ENCODE peak calls at places on chromosomes 13 and 19, in four cellular contexts. F, P, U and K are unnamed samples.

GRCh38 chr13:97319088-97319487 is 97.0 kb downstream of the MBNL2 start:
- DNase-seq in U (no peak), F (no peak), P (no peak), K (no peak)

GRCh38 chr13:77979721-77980377 is 61.2 kb upstream of the EDNRB start:
- DNase-seq in U (no peak), F (no peak), P (no peak), K (no peak)

GRCh38 chr13:93233997-93234416 is 7.4 kb downstream of the GPC6 start:
- DNase-seq in P (no peak), F (no peak), U (no peak), K (no peak)

GRCh38 chr19:30362156-30362754 is 9.9 kb upstream of the ZNF536 start:
- DNase-seq in F (no peak), P (no peak), U (no peak), K (no peak)

GRCh38 chr19:56080669-56081401 is 40.3 kb downstream of the ZNF787 start:
- DNase-seq in U (peak; percentile 38), F (peak; percentile 57), P (peak; percentile 77), K (peak; percentile 88)

GRCh38 chr19:55255618-55256423 is 3.0 kb downstream of the PPP6R1 start:
- DNase-seq in F (no peak), U (peak; percentile 39), P (peak; percentile 51), K (no peak)

GRCh38 chr13:61414136-61414535 is 1.5 kb downstream of the PCDH20 start:
- DNase-seq in F (no peak), U (no peak), P (no peak), K (no peak)

GRCh38 chr13:101492251-101492910 is 39.9 kb downstream of the ITGBL1 start:
- DNase-seq in P (no peak), F (no peak), U (no peak), K (no peak)

GRCh38 chr19:4580961-4581380 is 21.5 kb upstream of the SEMA6B start:
- DNase-seq in U (no peak), F (no peak), P (no peak), K (no peak)

GRCh38 chr19:624433-625109 is 8.8 kb downstream of the POLRMT start:
- DNase-seq in F (no peak), P (no peak), U (no peak), K (no peak)
- TF ChIP-seq POLR2AphosphoS5 in F (no peak), P (no peak), U (no peak), K (no peak)

GRCh38 chr13:99528547-99528946 is 27.3 kb downstream of the TM9SF2 start:
- DNase-seq in F (no peak), U (no peak), P (no peak), K (peak; percentile 21)
- TF ChIP-seq SPI1 in F (no peak), U (no peak), P (no peak), K (no peak)

GRCh38 chr19:37907735-37908066 is 693 bp downstream of the SIPA1L3 start:
- DNase-seq in P (peak; percentile 33), U (no peak), F (no peak), K (no peak)

GRCh38 chr19:37909661-37910199 is 2.7 kb downstream of the SIPA1L3 start:
- DNase-seq in P (no peak), F (no peak), U (no peak), K (no peak)

GRCh38 chr19:37906868-37907734 is at the start of gene SIPA1L3:
- DNase-seq in U (peak; percentile 83), P (peak; percentile 86), F (peak; percentile 82), K (peak; percentile 84)

GRCh38 chr19:37903096-37903495 is 3.3 kb downstream of the WDR87 start:
- DNase-seq in U (no peak), F (no peak), P (no peak), K (no peak)

DNA sequence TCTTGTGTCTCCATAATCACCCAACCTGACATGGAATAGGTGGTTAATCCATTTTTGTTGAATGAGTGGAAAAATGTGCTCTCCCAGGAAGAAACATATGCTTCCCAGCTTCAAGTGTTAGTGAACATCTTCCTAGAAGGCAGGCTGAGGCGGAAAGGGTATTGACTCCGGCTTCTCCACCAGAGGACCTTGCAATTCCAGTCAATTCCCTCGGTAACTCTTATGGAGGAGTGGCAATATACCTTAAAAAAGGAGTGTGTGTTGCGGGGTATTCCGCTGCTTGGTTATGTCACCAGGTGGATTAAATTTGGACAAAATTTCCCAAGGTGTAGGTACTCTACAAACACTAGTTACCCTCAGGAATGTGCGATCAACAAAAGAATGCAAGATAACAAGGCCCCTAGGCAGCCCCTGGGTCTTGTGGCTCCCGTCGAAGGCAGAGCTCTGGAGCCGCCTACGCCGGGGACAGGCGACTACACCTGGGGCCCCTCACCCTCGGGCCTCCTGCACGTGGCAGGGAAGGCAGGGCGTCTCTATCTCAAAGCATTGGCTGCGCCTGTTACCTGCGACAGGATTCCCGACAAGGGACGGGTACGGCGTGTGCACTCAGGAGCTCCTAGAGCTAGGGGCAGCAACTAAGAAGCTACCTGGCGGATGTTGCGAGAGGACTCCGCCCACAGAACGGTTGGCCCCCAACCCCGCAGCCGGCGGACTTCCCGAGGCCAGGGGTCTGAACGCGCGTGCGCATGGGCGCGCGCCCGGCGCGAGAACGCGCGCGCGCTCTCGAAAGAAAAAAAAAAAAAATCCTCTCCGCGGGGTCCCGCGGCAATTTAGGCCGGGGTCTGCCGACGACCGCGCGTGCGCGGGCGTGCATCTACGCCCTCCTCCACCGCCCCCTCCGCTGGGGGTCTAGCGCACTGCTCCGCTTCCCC is at the start of gene WDR87:
- DNase-seq in F (no peak), P (peak; percentile 73), U (no peak), K (peak; percentile 41)
- TF ChIP-seq POLR2AphosphoS5 in F (no peak), P (no peak), U (no peak), K (no peak)

GRCh38 chr13:67119481-67119883 is 110.7 kb downstream of the PCDH9 start:
- DNase-seq in U (no peak), F (no peak), P (no peak), K (no peak)
- TF ChIP-seq SPI1 in U (no peak), F (no peak), P (no peak), K (no peak)

GRCh38 chr13:21986602-21987001 is 315.7 kb downstream of the FGF9 start:
- DNase-seq in U (no peak), F (no peak), P (no peak), K (no peak)
- TF ChIP-seq POLR2AphosphoS5 in U (no peak), F (no peak), P (no peak), K (no peak)